ENCODE peak calls at places on chromosomes 7 and 10, in four cellular contexts. N is IMR-90, R is A549, Y is K562. P is an unnamed sample.

GRCh38 chr10:10644317-10645111 is 373.2 kb upstream of the CELF2 start:
- DNase-seq in N (peak), R (no peak), Y (no peak), P (no peak)

GRCh38 chr10:10826125-10826524 is 191.5 kb upstream of the CELF2 start:
- DNase-seq in N (peak), R (no peak), Y (no peak), P (no peak)

GRCh38 chr10:57562211-57562610 is 705.5 kb downstream of the IPMK start:
- DNase-seq in N (no peak), R (no peak), Y (no peak), P (no peak)

GRCh38 chr7:22066484-22066883 is 120.8 kb upstream of the CDCA7L start:
- DNase-seq in N (no peak), R (no peak), Y (no peak), P (no peak)

GRCh38 chr10:69864321-69864720 is 62.6 kb downstream of the COL13A1 start:
- DNase-seq in N (peak), R (peak), Y (no peak), P (no peak)

GRCh38 chr7:2968616-2969397 is 74.9 kb downstream of the CARD11 start:
- DNase-seq in N (no peak), R (no peak), Y (no peak), P (no peak)

GRCh38 chr7:149202831-149203231 is 7.5 kb downstream of the ZNF282 start:
- DNase-seq in N (peak), R (no peak), Y (no peak), P (no peak)

GRCh38 chr7:135808206-135808605 is 59.6 kb upstream of the FAM180A start:
- DNase-seq in N (no peak), R (no peak), Y (no peak), P (no peak)

GRCh38 chr10:131785121-131785460 is 115.7 kb upstream of the PPP2R2D start:
- DNase-seq in N (no peak), R (no peak), Y (no peak), P (no peak)

GRCh38 chr7:150996289-150997074 is 5.7 kb downstream of the NOS3 start:
- DNase-seq in N (no peak), R (no peak), Y (peak), P (no peak)

GRCh38 chr10:70809726-70810125 is 6.0 kb upstream of the SGPL1 start:
- DNase-seq in N (no peak), R (no peak), Y (no peak), P (no peak)

GRCh38 chr10:127976701-127977367 is 69.9 kb downstream of the PTPRE start:
- DNase-seq in N (no peak), R (no peak), Y (no peak), P (no peak)

GRCh38 chr10:73332379-73332778 is 26.3 kb downstream of the CFAP70 start:
- DNase-seq in N (no peak), R (no peak), Y (no peak), P (no peak)

GRCh38 chr7:41696323-41696916 is 6.5 kb downstream of the INHBA start:
- DNase-seq in N (peak), R (peak), Y (peak), P (peak)

GRCh38 chr7:2958416-2959342 is 85.0 kb downstream of the CARD11 start:
- DNase-seq in N (no peak), R (no peak), Y (no peak), P (no peak)

GRCh38 chr7:29780346-29780745 is 26.0 kb upstream of the WIPF3 start:
- DNase-seq in N (no peak), R (no peak), Y (no peak), P (no peak)

GRCh38 chr7:43337811-43338210 is 225.4 kb downstream of the HECW1 start:
- DNase-seq in N (no peak), R (no peak), Y (no peak), P (no peak)

GRCh38 chr10:47438857-47439474 is 44.9 kb downstream of the ANXA8 start:
- DNase-seq in N (peak), R (peak), Y (peak), P (peak)

GRCh38 chr7:144641389-144642044 is 194.3 kb downstream of the TPK1 start:
- DNase-seq in N (no peak), R (no peak), Y (no peak), P (no peak)

GRCh38 chr7:30840176-30841024 is 69.2 kb downstream of the MINDY4 start:
- DNase-seq in N (no peak), R (no peak), Y (peak), P (no peak)

GRCh38 chr10:659710-660141 is 29.7 kb downstream of the DIP2C start:
- DNase-seq in N (peak), R (no peak), Y (no peak), P (no peak)

GRCh38 chr7:39838326-39838725 is 111.7 kb upstream of the CDK13 start:
- DNase-seq in N (peak), R (no peak), Y (peak), P (no peak)

GRCh38 chr10:30219977-30220751 is 128.9 kb downstream of the MTPAP start:
- DNase-seq in N (peak), R (no peak), Y (peak), P (peak)

GRCh38 chr10:82653244-82653933 is 778.4 kb downstream of the NRG3 start:
- DNase-seq in N (no peak), R (no peak), Y (no peak), P (no peak)

GRCh38 chr7:45869426-45869825 is 3.5 kb downstream of the CCDC201 start:
- DNase-seq in N (peak), R (peak), Y (no peak), P (no peak)

GRCh38 chr10:84075226-84076046 is 63.9 kb upstream of the GHITM start:
- DNase-seq in N (no peak), R (no peak), Y (no peak), P (no peak)

GRCh38 chr7:70466725-70467364 is 665.1 kb upstream of the GALNT17 start:
- DNase-seq in N (no peak), R (no peak), Y (no peak), P (no peak)

GRCh38 chr10:59360605-59361515 is 1.5 kb downstream of the FAM13C start:
- DNase-seq in N (no peak), R (no peak), Y (no peak), P (no peak)

GRCh38 chr10:113023017-113023416 is 73.0 kb downstream of the TCF7L2 start:
- DNase-seq in N (no peak), R (no peak), Y (no peak), P (no peak)

GRCh38 chr10:26216949-26217395 is 398 bp downstream of the GAD2 start:
- DNase-seq in N (no peak), R (no peak), Y (no peak), P (no peak)

GRCh38 chr7:29764227-29764626 is 42.1 kb upstream of the WIPF3 start:
- DNase-seq in N (no peak), R (no peak), Y (peak), P (no peak)

GRCh38 chr7:28623105-28623730 is 210.9 kb downstream of the CREB5 start:
- DNase-seq in N (peak), R (no peak), Y (no peak), P (no peak)

GRCh38 chr10:4234661-4235060 is 449.7 kb upstream of the KLF6 start:
- DNase-seq in N (peak), R (peak), Y (peak), P (no peak)

GRCh38 chr7:99362801-99363200 is 11.7 kb upstream of the ARPC1B start:
- DNase-seq in N (peak), R (no peak), Y (peak), P (no peak)

GRCh38 chr7:129896568-129897382 is 56.0 kb downstream of the UBE2H start:
- DNase-seq in N (peak), R (no peak), Y (no peak), P (no peak)

GRCh38 chr10:95406651-95407280 is 116.0 kb upstream of the PDLIM1 start:
- DNase-seq in N (no peak), R (peak), Y (peak), P (no peak)

GRCh38 chr7:84975586-84976185 is 211.2 kb downstream of the SEMA3D start:
- DNase-seq in N (peak), R (no peak), Y (no peak), P (no peak)

GRCh38 chr7:93245525-93246432 is 13.6 kb downstream of the VPS50 start:
- DNase-seq in N (peak), R (peak), Y (peak), P (peak)

GRCh38 chr7:137925754-137926153 is 76.1 kb downstream of the CREB3L2 start:
- DNase-seq in N (no peak), R (no peak), Y (no peak), P (no peak)

DNA sequence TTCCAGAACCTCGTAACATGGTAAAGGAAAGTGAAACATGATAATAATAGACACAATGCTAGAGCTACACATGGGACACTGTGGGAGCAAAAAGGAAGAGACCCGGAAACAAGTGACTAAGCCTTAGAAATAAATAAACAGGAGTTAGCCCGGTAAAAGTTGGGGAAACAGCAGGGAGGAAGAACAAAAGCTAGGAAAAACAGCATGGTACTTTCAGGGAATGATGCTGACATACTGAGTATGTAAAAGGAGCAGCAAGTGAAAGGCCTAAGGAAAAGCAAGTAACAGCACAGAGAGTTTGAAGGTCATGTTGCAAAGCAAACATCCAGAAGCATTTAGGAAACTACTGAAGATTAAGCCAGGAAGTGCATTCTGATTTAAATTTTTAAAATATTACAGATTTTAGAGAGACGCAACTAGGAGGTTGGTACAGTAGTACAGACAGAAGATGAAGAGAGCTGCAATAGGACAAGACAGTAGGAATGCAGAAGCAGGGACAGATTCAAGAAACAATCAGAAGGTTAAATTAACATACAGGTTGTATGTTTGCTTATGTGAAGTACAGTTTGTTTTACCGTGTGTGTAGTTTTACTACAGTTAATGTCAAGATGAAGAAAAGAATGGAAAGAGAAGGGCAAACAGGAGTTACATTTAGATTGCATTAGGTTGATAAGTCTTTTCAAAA is 63.7 kb downstream of the ARHGAP12 start:
- DNase-seq in N (peak), R (peak), Y (no peak), P (peak)
- TF ChIP-seq MAZ in N (no peak), R (no peak), Y (no peak), P (no peak)

DNA sequence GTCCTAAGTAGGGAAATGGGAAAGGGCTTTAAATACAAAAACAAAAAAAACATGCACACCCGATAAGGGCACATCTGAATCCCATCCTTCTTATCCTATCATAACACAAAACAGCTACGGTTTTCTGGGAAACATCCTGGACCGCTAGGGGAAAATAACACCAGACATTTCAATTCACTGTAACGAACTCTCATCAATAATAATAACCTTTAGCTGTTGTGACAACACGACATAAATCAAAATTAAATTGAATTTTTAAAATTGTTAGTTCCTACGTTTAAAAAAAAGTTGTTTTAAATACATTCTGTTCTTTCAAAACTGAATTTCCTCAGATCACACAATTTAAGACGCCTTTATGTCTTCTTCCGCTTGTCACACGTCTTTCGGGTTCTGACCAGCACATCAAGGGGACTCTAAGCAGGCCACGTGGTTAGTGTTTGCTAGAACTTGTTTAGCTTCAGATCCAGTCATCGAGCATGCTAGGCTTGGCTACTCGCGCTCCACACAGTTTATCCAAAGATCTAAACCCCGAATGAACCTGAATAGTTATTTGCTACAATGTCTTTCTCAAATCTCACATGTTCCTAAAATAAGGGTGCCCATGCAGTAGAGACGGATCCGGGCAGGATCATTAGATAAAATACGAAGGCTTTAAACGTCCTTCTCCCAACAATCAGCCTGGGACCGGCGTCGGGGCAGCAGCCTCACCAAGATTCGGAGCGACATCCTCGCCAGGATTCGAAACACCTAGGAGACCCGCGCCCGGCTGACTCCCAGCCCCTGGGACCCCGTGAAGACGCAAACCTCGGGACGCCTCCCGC is 827 bp downstream of the IKZF5 start:
- DNase-seq in N (peak), R (peak), Y (peak), P (peak)
- TF ChIP-seq MAZ in N (no peak), R (no peak), Y (no peak), P (no peak)

GRCh38 chr7:117937726-117938483 is 64.7 kb upstream of the CTTNBP2 start:
- DNase-seq in N (no peak), R (no peak), Y (no peak), P (peak)
- TF ChIP-seq MAZ in N (no peak), R (no peak), Y (no peak), P (no peak)

GRCh38 chr10:43012578-43012977 is 64.3 kb upstream of the RET start:
- DNase-seq in N (no peak), R (no peak), Y (no peak), P (no peak)
- TF ChIP-seq MAZ in N (no peak), R (no peak), Y (no peak), P (no peak)

DNA sequence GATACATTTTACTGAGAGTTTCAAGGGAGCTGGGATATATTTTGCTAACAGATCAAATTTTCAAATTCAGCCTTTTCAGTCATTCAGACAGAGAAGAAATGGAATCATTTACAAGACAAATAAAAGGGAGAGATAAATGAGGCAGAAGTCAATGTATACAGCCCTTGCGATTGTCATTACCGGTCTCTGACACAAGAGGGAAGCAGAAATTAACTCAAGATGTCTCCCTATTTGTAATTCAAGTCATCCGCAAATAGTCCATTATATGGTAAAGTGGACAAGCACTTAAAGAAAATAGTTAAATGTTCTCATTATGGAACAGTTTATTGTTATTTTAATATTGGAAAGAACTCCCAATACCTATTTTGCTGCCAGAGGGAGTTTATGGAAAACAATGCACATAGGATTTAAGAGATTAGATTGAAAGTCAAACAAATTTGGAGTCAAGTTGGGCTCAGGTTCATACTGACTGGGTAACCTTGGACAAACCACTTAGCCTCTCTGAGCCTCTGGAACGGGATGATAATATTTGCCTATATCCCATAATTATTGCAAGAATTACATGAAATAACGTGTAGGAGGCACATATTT is 89.3 kb upstream of the PRKCQ start:
- DNase-seq in N (peak), R (peak), Y (peak), P (peak)
- TF ChIP-seq MAZ in N (no peak), R (no peak), Y (no peak), P (no peak)

DNA sequence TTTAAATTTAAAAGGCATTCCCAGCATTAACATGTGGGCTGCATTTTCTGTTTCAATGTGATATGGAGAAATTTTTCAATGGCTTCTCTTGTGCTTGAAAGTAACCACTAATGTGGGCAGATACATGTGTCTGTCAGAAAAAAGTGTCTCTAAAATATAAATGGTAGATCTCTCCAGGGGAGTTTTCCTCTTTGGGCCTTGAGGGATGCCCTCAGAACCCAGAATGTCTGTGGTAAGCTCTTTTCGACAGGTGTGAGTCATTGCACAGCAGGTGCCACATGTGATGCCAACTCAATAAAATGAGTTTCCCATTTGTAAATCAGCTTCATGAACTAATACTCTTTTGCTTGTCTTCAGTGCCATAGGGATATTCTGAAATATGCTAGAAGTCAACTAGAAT is 221.0 kb downstream of the SEMA3E start:
- DNase-seq in N (no peak), R (peak), Y (no peak), P (no peak)
- TF ChIP-seq MAZ in N (no peak), R (no peak), Y (no peak), P (no peak)

GRCh38 chr7:32941181-32941995 is 15.9 kb upstream of the FKBP9 start:
- DNase-seq in N (no peak), R (no peak), Y (no peak), P (peak)

GRCh38 chr7:32943654-32944030 is 13.6 kb upstream of the FKBP9 start:
- DNase-seq in N (no peak), R (no peak), Y (no peak), P (no peak)

GRCh38 chr7:32941996-32942782 is 15.1 kb upstream of the FKBP9 start:
- DNase-seq in N (peak), R (peak), Y (peak), P (peak)

GRCh38 chr7:32947420-32947983 is 9.7 kb upstream of the FKBP9 start:
- DNase-seq in N (no peak), R (no peak), Y (no peak), P (no peak)

GRCh38 chr7:32942783-32943653 is 14.2 kb upstream of the FKBP9 start:
- DNase-seq in N (peak), R (peak), Y (peak), P (peak)
- TF ChIP-seq MAZ in N (peak), R (no peak), Y (peak), P (peak)

DNA sequence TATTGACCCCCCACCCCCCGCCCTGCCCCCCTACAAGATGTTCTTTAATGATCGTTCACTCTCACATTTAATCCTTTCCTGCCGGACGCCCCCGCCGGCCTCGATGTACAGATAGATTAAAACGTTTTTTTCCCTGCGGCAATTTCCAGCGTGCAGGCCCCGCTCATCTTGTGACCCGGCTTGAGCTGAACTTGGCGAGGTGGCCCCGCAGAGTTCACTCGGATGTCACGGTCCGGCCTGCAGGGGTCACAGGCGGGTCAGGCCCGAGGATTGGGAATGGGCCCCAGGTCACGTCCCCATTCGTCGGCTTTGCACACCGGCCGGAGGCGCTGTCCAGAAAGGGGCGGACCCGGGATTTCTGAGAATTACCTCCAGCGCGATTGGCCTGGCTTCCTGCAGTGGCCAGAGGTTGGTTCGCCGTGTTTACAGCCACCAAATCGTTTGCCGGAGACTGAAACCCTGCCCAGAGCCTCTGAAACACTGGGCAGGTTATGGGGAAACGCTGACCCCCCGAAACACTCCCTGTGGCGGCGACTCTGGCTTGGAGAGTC is 1.9 kb upstream of the CYP26A1 start:
- DNase-seq in N (no peak), R (peak), Y (peak), P (peak)
- TF ChIP-seq MAZ in N (no peak), R (no peak), Y (peak), P (no peak)

DNA sequence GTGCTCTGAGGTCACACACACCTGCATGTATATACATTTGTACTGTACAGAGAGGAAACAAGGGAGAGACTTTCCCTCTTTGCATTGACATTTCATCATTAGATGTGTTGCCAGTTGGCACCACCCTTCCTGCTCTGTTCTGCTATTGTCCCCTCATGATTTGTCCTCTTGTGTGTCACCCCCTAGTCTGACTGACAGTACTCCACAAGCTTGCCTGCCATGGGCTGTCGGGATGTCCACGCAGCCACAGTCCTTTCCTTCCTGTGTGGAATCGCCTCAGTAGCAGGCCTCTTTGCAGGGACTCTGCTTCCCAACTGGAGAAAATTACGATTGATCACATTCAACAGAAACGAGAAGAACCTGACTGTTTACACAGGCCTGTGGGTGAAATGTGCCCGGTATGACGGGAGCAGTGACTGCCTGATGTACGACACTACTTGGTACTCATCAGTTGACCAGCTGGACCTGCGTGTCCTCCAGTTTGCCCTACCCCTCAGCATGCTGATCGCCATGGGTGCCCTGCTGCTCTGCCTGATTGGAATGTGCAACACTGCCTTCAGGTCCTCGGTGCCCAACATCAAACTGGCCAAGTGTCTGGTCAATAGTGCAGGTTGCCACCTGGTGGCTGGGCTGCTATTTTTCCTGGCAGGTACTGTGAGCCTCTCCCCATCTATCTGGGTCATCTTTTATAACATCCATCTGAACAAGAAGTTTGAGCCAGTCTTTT is 9.4 kb downstream of the CLDN12 start:
- DNase-seq in N (no peak), R (peak), Y (peak), P (peak)
- TF ChIP-seq MAZ in N (no peak), R (no peak), Y (no peak), P (no peak)